ENCODE peak calls at places on chromosomes 11 and 22, in eight cellular contexts. S is AG04450, W is transverse colon, Z is colonic mucosa, X is ascending aorta, O is right atrium auricular region, U is endodermal cell, T is brain microvascular endothelial cell. H is an unnamed sample.

GRCh38 chr11:18235394-18235926 is 1.1 kb downstream of the SAA4 start:
- DNase-seq in S (no peak), W (no peak), Z (no peak), X (no peak), O (no peak), U (no peak), T (no peak), H (no peak)

GRCh38 chr11:1050581-1051355 is 14.2 kb upstream of the MUC6 start:
- DNase-seq in S (no peak), W (peak; percentile 86), Z (peak; percentile 85), X (no peak), O (no peak), U (peak; percentile 94), T (peak; percentile 23), H (no peak)

GRCh38 chr11:104091281-104092071 is 55.0 kb downstream of the DDI1 start:
- DNase-seq in S (no peak), W (no peak), Z (no peak), X (no peak), O (no peak), U (no peak), T (no peak), H (no peak)

GRCh38 chr11:61507962-61508824 is at the start of gene LRRC10B:
- DNase-seq in S (no peak), W (peak; percentile 85), Z (peak; percentile 84), X (no peak), O (no peak), U (peak; percentile 96), T (no peak), H (no peak)

GRCh38 chr11:72812604-72812967 is 1.6 kb upstream of the ATG16L2 start:
- DNase-seq in S (no peak), W (no peak), Z (no peak), X (no peak), O (no peak), U (peak; percentile 58), T (no peak), H (no peak)

GRCh38 chr22:17838180-17838865 is 64.1 kb upstream of the BID start:
- DNase-seq in S (no peak), W (no peak), Z (no peak), X (no peak), O (no peak), U (no peak), T (no peak), H (no peak)

GRCh38 chr11:119714189-119714588 is 14.8 kb downstream of the NECTIN1 start:
- DNase-seq in S (no peak), W (no peak), Z (no peak), X (no peak), O (no peak), U (no peak), T (no peak), H (no peak)

GRCh38 chr11:39412117-39412516 is 2047.3 kb downstream of the LRRC4C start:
- DNase-seq in S (no peak), W (no peak), Z (no peak), X (no peak), O (no peak), U (no peak), T (no peak), H (no peak)

GRCh38 chr11:16001899-16002426 is 354.4 kb downstream of the SOX6 start:
- DNase-seq in S (peak; percentile 85), W (peak; percentile 13), Z (peak; percentile 24), X (no peak), O (no peak), U (no peak), T (peak; percentile 49), H (no peak)

GRCh38 chr22:26168934-26169311 is 339 bp upstream of the SEZ6L start:
- DNase-seq in S (no peak), W (no peak), Z (no peak), X (no peak), O (no peak), U (no peak), T (no peak), H (no peak)

GRCh38 chr11:121928597-121929580 is 187.1 kb downstream of the BLID start:
- DNase-seq in S (no peak), W (no peak), Z (no peak), X (no peak), O (no peak), U (peak; percentile 65), T (no peak), H (no peak)

GRCh38 chr11:73995247-73995646 is 12.6 kb upstream of the UCP2 start:
- DNase-seq in S (no peak), W (no peak), Z (no peak), X (no peak), O (no peak), U (no peak), T (no peak), H (no peak)

GRCh38 chr11:8373519-8374432 is 110.1 kb upstream of the LMO1 start:
- DNase-seq in S (no peak), W (no peak), Z (no peak), X (peak; percentile 24), O (no peak), U (peak; percentile 28), T (no peak), H (peak; percentile 54)

GRCh38 chr11:115890500-115890899 is 386.3 kb upstream of the CADM1 start:
- DNase-seq in S (no peak), W (no peak), Z (no peak), X (no peak), O (no peak), U (no peak), T (no peak), H (no peak)
- H3K4me3 ChIP-seq in S (no peak overlapping the region), W (no peak overlapping the region), Z (no peak overlapping the region), X (no peak overlapping the region), O (no peak overlapping the region), U (no peak overlapping the region), T (no peak overlapping the region), H (no peak overlapping the region)

GRCh38 chr11:64772318-64773018 is 5.9 kb downstream of the SF1 start:
- DNase-seq in S (no peak), W (no peak), Z (no peak), X (peak; percentile 47), O (no peak), U (no peak), T (no peak), H (no peak)

GRCh38 chr11:64769283-64769682 is 9.1 kb downstream of the SF1 start:
- DNase-seq in S (no peak), W (no peak), Z (no peak), X (no peak), O (no peak), U (no peak), T (no peak), H (no peak)

GRCh38 chr11:64774144-64774543 is 4.2 kb downstream of the SF1 start:
- DNase-seq in S (no peak), W (no peak), Z (no peak), X (peak; percentile 50), O (no peak), U (no peak), T (no peak), H (no peak)

GRCh38 chr11:64770120-64770519 is 8.2 kb downstream of the SF1 start:
- DNase-seq in S (no peak), W (no peak), Z (no peak), X (peak; percentile 56), O (no peak), U (no peak), T (no peak), H (no peak)

DNA sequence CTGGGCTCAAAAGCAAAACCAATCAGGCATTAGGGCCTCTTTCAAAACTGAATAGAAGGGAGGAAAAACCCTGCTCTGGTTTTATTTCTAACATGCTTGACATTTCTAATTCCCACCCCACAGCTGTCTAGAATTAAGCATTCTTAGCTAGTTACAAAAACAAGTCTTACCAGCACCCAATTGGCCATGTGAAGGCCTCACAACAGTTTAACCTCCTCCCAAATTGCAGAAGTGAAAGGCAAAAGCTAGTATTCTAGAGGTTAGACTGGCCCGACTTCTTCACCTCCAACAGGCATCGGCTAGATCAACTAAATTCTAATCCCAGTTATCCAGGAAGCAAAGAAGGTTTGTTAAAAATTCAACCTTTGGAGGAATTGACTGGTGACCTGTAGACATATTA is 6.5 kb downstream of the SF1 start:
- DNase-seq in S (no peak), W (no peak), Z (no peak), X (no peak), O (no peak), U (no peak), T (no peak), H (no peak)
- H3K27ac ChIP-seq in S (no peak overlapping the region), W (no peak overlapping the region), Z (no peak overlapping the region), X (no peak overlapping the region), O (no peak overlapping the region), U (no peak overlapping the region), T (no peak overlapping the region), H (no peak overlapping the region)

GRCh38 chr11:63910605-63911195 is 6.3 kb downstream of the RCOR2 start:
- DNase-seq in S (no peak), W (no peak), Z (no peak), X (no peak), O (no peak), U (no peak), T (no peak), H (no peak)
- TF ChIP-seq CTCF in S (no peak), W (no peak), Z (no peak), X (no peak), O (no peak), U (no peak), T (no peak), H (no peak)

GRCh38 chr22:49633010-49633324 is 194.7 kb downstream of the BRD1 start:
- DNase-seq in S (no peak), W (no peak), Z (no peak), X (no peak), O (no peak), U (no peak), T (no peak), H (no peak)

GRCh38 chr22:49634006-49634772 is 193.5 kb downstream of the BRD1 start:
- DNase-seq in S (no peak), W (no peak), Z (no peak), X (no peak), O (no peak), U (no peak), T (no peak), H (no peak)

GRCh38 chr22:49629586-49630447 is 197.9 kb downstream of the BRD1 start:
- DNase-seq in S (no peak), W (no peak), Z (no peak), X (no peak), O (no peak), U (no peak), T (no peak), H (no peak)

GRCh38 chr22:49630448-49630946 is 197.2 kb downstream of the BRD1 start:
- DNase-seq in S (no peak), W (no peak), Z (no peak), X (no peak), O (no peak), U (no peak), T (no peak), H (no peak)

DNA sequence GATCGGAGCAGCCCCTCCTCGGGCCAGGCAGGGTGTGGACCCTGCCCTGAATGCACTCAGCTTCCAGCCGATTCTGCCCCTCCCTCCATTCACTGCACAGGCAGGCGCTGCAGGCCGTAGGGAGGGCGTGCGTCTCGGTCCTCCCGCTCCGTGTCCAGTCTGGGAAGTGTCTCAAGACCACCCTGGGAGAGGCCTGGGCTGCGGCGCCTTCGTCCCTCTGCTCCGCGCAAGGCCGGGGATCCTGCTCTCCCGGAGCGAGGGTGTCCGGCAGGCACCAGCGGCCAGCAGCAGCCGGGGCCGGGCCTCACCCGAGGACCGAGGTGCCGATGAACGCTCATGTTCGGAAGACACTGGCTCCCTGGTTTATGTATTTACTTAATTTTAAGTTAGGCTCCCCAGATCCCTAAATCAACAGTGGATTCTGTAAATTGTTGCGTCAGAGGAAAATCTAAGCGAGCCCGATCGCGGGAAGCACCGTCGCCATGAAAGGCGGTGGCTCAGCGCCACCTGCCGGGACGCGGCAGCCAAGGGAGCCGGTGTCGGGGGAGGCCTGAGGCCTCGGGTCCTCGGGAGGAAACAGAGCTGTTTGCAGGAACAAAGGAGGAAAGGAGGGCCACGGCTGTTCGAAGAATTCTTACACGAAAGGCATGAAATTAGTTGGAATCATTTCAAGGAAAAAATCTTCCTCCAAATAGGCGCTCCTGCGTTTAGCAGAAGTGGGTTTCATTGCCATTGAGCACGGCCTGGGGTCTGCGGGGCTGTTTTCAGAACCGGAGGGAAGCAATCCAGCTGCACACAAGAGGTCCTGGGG is 195.3 kb downstream of the BRD1 start:
- DNase-seq in S (no peak), W (peak; percentile 37), Z (peak; percentile 44), X (no peak), O (no peak), U (peak; percentile 92), T (peak; percentile 33), H (no peak)
- H3K4me3 ChIP-seq in S (peak overlapping the region; percentile 32), W (peak overlapping the region; percentile 4), Z (peak overlapping the region; percentile 32), X (peak overlapping the region; percentile 56), O (peak overlapping the region; percentile 44), U (peak overlapping the region; percentile 75), T (peak overlapping the region; percentile 20), H (peak overlapping the region; percentile 64)